ENCODE peak calls at places on chromosomes 1 and 21, in six cellular contexts. One of them, this sample, is unnamed. For H4K20me1, the result is how much of the 10 kb centered on the place peaks cover.

GRCh38 chr21:42461881-42462877 is 33.8 kb downstream of the RSPH1 start:
- DNase-seq in mammary epithelial cell: no peak
- DNase-seq in HCT116: no peak
- DNase-seq in fibroblast of lung: no peak
- DNase-seq in SK-N-SH: no peak
- DNase-seq in H1: no peak
- DNase-seq in this sample: no peak

GRCh38 chr1:52633291-52633754 is 355 bp downstream of the SHISAL2A start:
- DNase-seq in mammary epithelial cell: no peak
- DNase-seq in HCT116: no peak
- DNase-seq in fibroblast of lung: peak
- DNase-seq in SK-N-SH: no peak
- DNase-seq in H1: no peak
- DNase-seq in this sample: peak

GRCh38 chr1:31944205-31945089 is 6.3 kb upstream of the PTP4A2 start:
- DNase-seq in mammary epithelial cell: no peak
- DNase-seq in HCT116: peak
- DNase-seq in fibroblast of lung: peak
- DNase-seq in SK-N-SH: no peak
- DNase-seq in H1: peak
- DNase-seq in this sample: peak

GRCh38 chr1:19096036-19096833 is 113.8 kb downstream of the UBR4 start:
- DNase-seq in mammary epithelial cell: peak
- DNase-seq in HCT116: peak
- DNase-seq in fibroblast of lung: peak
- DNase-seq in SK-N-SH: peak
- DNase-seq in H1: no peak
- DNase-seq in this sample: no peak

GRCh38 chr1:52842643-52843310 is at the start of gene ZYG11A:
- DNase-seq in mammary epithelial cell: peak
- DNase-seq in HCT116: no peak
- DNase-seq in fibroblast of lung: peak
- DNase-seq in SK-N-SH: peak
- DNase-seq in H1: peak
- DNase-seq in this sample: peak

GRCh38 chr1:9892563-9893528 is 17.2 kb downstream of the CTNNBIP1 start:
- DNase-seq in mammary epithelial cell: peak
- DNase-seq in HCT116: peak
- DNase-seq in fibroblast of lung: peak
- DNase-seq in SK-N-SH: no peak
- DNase-seq in H1: no peak
- DNase-seq in this sample: peak

GRCh38 chr1:202086579-202087350 is 36.0 kb upstream of the GPR37L1 start:
- DNase-seq in mammary epithelial cell: no peak
- DNase-seq in HCT116: no peak
- DNase-seq in fibroblast of lung: no peak
- DNase-seq in SK-N-SH: no peak
- DNase-seq in H1: no peak
- DNase-seq in this sample: no peak

GRCh38 chr1:235883261-235883927 is 16.7 kb upstream of the LYST start:
- DNase-seq in mammary epithelial cell: peak
- DNase-seq in HCT116: no peak
- DNase-seq in fibroblast of lung: peak
- DNase-seq in SK-N-SH: peak
- DNase-seq in H1: no peak
- DNase-seq in this sample: peak

GRCh38 chr1:202164271-202165037 is 4.1 kb upstream of the PTPN7 start:
- DNase-seq in mammary epithelial cell: no peak
- DNase-seq in HCT116: no peak
- DNase-seq in fibroblast of lung: no peak
- DNase-seq in SK-N-SH: no peak
- DNase-seq in H1: no peak
- DNase-seq in this sample: peak

GRCh38 chr1:93817819-93818569 is 61.0 kb downstream of the DNTTIP2 start:
- DNase-seq in mammary epithelial cell: peak
- DNase-seq in HCT116: no peak
- DNase-seq in fibroblast of lung: no peak
- DNase-seq in SK-N-SH: no peak
- DNase-seq in H1: no peak
- DNase-seq in this sample: no peak

GRCh38 chr1:39086386-39087108 is 60.4 kb downstream of the NDUFS5 start:
- DNase-seq in mammary epithelial cell: no peak
- DNase-seq in HCT116: no peak
- DNase-seq in fibroblast of lung: peak
- DNase-seq in SK-N-SH: no peak
- DNase-seq in H1: no peak
- DNase-seq in this sample: peak

GRCh38 chr1:11648732-11649158 is 5.5 kb downstream of the FBXO2 start:
- DNase-seq in mammary epithelial cell: no peak
- DNase-seq in HCT116: no peak
- DNase-seq in fibroblast of lung: no peak
- DNase-seq in SK-N-SH: no peak
- DNase-seq in H1: no peak
- DNase-seq in this sample: peak

GRCh38 chr21:41024341-41025056 is 143.5 kb upstream of the BACE2 start:
- DNase-seq in mammary epithelial cell: peak
- DNase-seq in HCT116: no peak
- DNase-seq in fibroblast of lung: no peak
- DNase-seq in SK-N-SH: no peak
- DNase-seq in H1: no peak
- DNase-seq in this sample: no peak

GRCh38 chr1:60133848-60134247 is 60.3 kb upstream of the C1orf87 start:
- DNase-seq in mammary epithelial cell: no peak
- DNase-seq in HCT116: no peak
- DNase-seq in fibroblast of lung: peak
- DNase-seq in SK-N-SH: no peak
- DNase-seq in H1: no peak
- DNase-seq in this sample: no peak

GRCh38 chr1:23553896-23554480 is 5.3 kb downstream of the ID3 start:
- DNase-seq in mammary epithelial cell: no peak
- DNase-seq in HCT116: no peak
- DNase-seq in fibroblast of lung: no peak
- DNase-seq in SK-N-SH: no peak
- DNase-seq in H1: no peak
- DNase-seq in this sample: no peak

GRCh38 chr1:185973645-185974044 is 239.5 kb downstream of the HMCN1 start:
- DNase-seq in mammary epithelial cell: peak
- DNase-seq in HCT116: no peak
- DNase-seq in fibroblast of lung: peak
- DNase-seq in SK-N-SH: no peak
- DNase-seq in H1: no peak
- DNase-seq in this sample: no peak

GRCh38 chr1:208137144-208137682 is 107.0 kb downstream of the PLXNA2 start:
- DNase-seq in mammary epithelial cell: peak
- DNase-seq in HCT116: no peak
- DNase-seq in fibroblast of lung: peak
- DNase-seq in SK-N-SH: no peak
- DNase-seq in H1: no peak
- DNase-seq in this sample: no peak

GRCh38 chr21:25845729-25846256 is 111.0 kb downstream of the GABPA start:
- DNase-seq in mammary epithelial cell: peak
- DNase-seq in HCT116: no peak
- DNase-seq in fibroblast of lung: no peak
- DNase-seq in SK-N-SH: no peak
- DNase-seq in H1: no peak
- DNase-seq in this sample: no peak

GRCh38 chr1:20403423-20404145 is 82.4 kb downstream of the CAMK2N1 start:
- DNase-seq in mammary epithelial cell: no peak
- DNase-seq in HCT116: no peak
- DNase-seq in fibroblast of lung: no peak
- DNase-seq in SK-N-SH: no peak
- DNase-seq in H1: no peak
- DNase-seq in this sample: no peak

GRCh38 chr1:55206210-55206609 is 9.0 kb downstream of the USP24 start:
- DNase-seq in mammary epithelial cell: no peak
- DNase-seq in HCT116: no peak
- DNase-seq in fibroblast of lung: no peak
- DNase-seq in SK-N-SH: no peak
- DNase-seq in H1: no peak
- DNase-seq in this sample: no peak

GRCh38 chr1:55198044-55198443 is 17.1 kb downstream of the USP24 start:
- DNase-seq in mammary epithelial cell: no peak
- DNase-seq in HCT116: no peak
- DNase-seq in fibroblast of lung: no peak
- DNase-seq in SK-N-SH: no peak
- DNase-seq in H1: no peak
- DNase-seq in this sample: no peak

GRCh38 chr1:55204997-55205396 is 10.2 kb downstream of the USP24 start:
- DNase-seq in mammary epithelial cell: no peak
- DNase-seq in HCT116: no peak
- DNase-seq in fibroblast of lung: no peak
- DNase-seq in SK-N-SH: no peak
- DNase-seq in H1: no peak
- DNase-seq in this sample: no peak

GRCh38 chr1:55200667-55201066 is 14.5 kb downstream of the USP24 start:
- DNase-seq in mammary epithelial cell: no peak
- DNase-seq in HCT116: no peak
- DNase-seq in fibroblast of lung: no peak
- DNase-seq in SK-N-SH: no peak
- DNase-seq in H1: no peak
- DNase-seq in this sample: no peak

GRCh38 chr1:55203064-55203463 is 12.1 kb downstream of the USP24 start:
- DNase-seq in mammary epithelial cell: no peak
- DNase-seq in HCT116: no peak
- DNase-seq in fibroblast of lung: no peak
- DNase-seq in SK-N-SH: no peak
- DNase-seq in H1: no peak
- DNase-seq in this sample: no peak
- H4K20me1 ChIP-seq in mammary epithelial cell: under half
- H4K20me1 ChIP-seq in HCT116: under half
- H4K20me1 ChIP-seq in fibroblast of lung: under half
- H4K20me1 ChIP-seq in SK-N-SH: under half
- H4K20me1 ChIP-seq in H1: under half
- H4K20me1 ChIP-seq in this sample: under half

GRCh38 chr1:8679411-8679800 is 138.0 kb downstream of the RERE start:
- DNase-seq in mammary epithelial cell: no peak
- DNase-seq in HCT116: no peak
- DNase-seq in fibroblast of lung: peak
- DNase-seq in SK-N-SH: no peak
- DNase-seq in H1: no peak
- DNase-seq in this sample: no peak
- H4K20me1 ChIP-seq in mammary epithelial cell: under half
- H4K20me1 ChIP-seq in HCT116: under half
- H4K20me1 ChIP-seq in fibroblast of lung: under half
- H4K20me1 ChIP-seq in SK-N-SH: half or more
- H4K20me1 ChIP-seq in H1: under half
- H4K20me1 ChIP-seq in this sample: under half

GRCh38 chr1:154598871-154599635 is 8.9 kb downstream of the ADAR start:
- DNase-seq in mammary epithelial cell: no peak
- DNase-seq in HCT116: no peak
- DNase-seq in fibroblast of lung: peak
- DNase-seq in SK-N-SH: no peak
- DNase-seq in H1: no peak
- DNase-seq in this sample: no peak

GRCh38 chr1:154603317-154603716 is 4.7 kb downstream of the ADAR start:
- DNase-seq in mammary epithelial cell: no peak
- DNase-seq in HCT116: no peak
- DNase-seq in fibroblast of lung: no peak
- DNase-seq in SK-N-SH: no peak
- DNase-seq in H1: no peak
- DNase-seq in this sample: no peak

GRCh38 chr1:154594811-154595210 is 13.2 kb downstream of the ADAR start:
- DNase-seq in mammary epithelial cell: no peak
- DNase-seq in HCT116: no peak
- DNase-seq in fibroblast of lung: no peak
- DNase-seq in SK-N-SH: no peak
- DNase-seq in H1: no peak
- DNase-seq in this sample: no peak

GRCh38 chr1:154595621-154596020 is 12.4 kb downstream of the ADAR start:
- DNase-seq in mammary epithelial cell: peak
- DNase-seq in HCT116: no peak
- DNase-seq in fibroblast of lung: peak
- DNase-seq in SK-N-SH: no peak
- DNase-seq in H1: no peak
- DNase-seq in this sample: no peak

GRCh38 chr1:154599658-154600057 is 8.3 kb downstream of the ADAR start:
- DNase-seq in mammary epithelial cell: no peak
- DNase-seq in HCT116: no peak
- DNase-seq in fibroblast of lung: peak
- DNase-seq in SK-N-SH: no peak
- DNase-seq in H1: no peak
- DNase-seq in this sample: no peak
- H4K20me1 ChIP-seq in mammary epithelial cell: under half
- H4K20me1 ChIP-seq in HCT116: under half
- H4K20me1 ChIP-seq in fibroblast of lung: under half
- H4K20me1 ChIP-seq in SK-N-SH: half or more
- H4K20me1 ChIP-seq in H1: under half
- H4K20me1 ChIP-seq in this sample: half or more

GRCh38 chr21:33245289-33245918 is 15.7 kb downstream of the IFNAR2 start:
- DNase-seq in mammary epithelial cell: no peak
- DNase-seq in HCT116: no peak
- DNase-seq in fibroblast of lung: no peak
- DNase-seq in SK-N-SH: no peak
- DNase-seq in H1: no peak
- DNase-seq in this sample: no peak

GRCh38 chr21:33246506-33246905 is 16.8 kb downstream of the IFNAR2 start:
- DNase-seq in mammary epithelial cell: no peak
- DNase-seq in HCT116: no peak
- DNase-seq in fibroblast of lung: no peak
- DNase-seq in SK-N-SH: no peak
- DNase-seq in H1: no peak
- DNase-seq in this sample: no peak

GRCh38 chr21:33247596-33247995 is 17.9 kb downstream of the IFNAR2 start:
- DNase-seq in mammary epithelial cell: no peak
- DNase-seq in HCT116: no peak
- DNase-seq in fibroblast of lung: no peak
- DNase-seq in SK-N-SH: no peak
- DNase-seq in H1: no peak
- DNase-seq in this sample: no peak

GRCh38 chr21:33244781-33245105 is 15.0 kb downstream of the IFNAR2 start:
- DNase-seq in mammary epithelial cell: no peak
- DNase-seq in HCT116: no peak
- DNase-seq in fibroblast of lung: no peak
- DNase-seq in SK-N-SH: no peak
- DNase-seq in H1: no peak
- DNase-seq in this sample: no peak

DNA sequence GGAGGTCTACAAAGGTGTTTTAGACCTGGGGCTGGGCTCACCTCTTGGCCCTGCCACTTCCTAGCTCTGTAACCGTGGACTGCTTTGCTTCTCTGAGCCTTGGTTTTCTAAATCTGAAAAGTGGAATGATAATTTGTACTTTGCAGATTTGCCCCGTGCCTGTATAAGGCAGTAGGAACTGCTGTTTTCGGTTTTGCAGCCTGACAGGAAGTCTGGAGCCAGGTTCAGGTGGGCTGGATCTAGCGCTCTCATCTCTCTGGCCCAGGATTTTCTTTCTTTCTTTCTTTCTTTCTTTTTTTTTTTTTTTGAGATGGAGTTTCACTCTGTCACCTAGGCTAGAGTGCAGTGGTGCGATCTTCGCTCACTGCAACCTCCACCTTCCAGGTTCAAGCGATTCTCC is 17.2 kb downstream of the IFNAR2 start:
- DNase-seq in mammary epithelial cell: no peak
- DNase-seq in HCT116: no peak
- DNase-seq in fibroblast of lung: no peak
- DNase-seq in SK-N-SH: no peak
- DNase-seq in H1: no peak
- DNase-seq in this sample: no peak
- H4K20me1 ChIP-seq in mammary epithelial cell: under half
- H4K20me1 ChIP-seq in HCT116: under half
- H4K20me1 ChIP-seq in fibroblast of lung: under half
- H4K20me1 ChIP-seq in SK-N-SH: under half
- H4K20me1 ChIP-seq in H1: under half
- H4K20me1 ChIP-seq in this sample: under half

GRCh38 chr1:33330906-33331305 is 10.0 kb upstream of the A3GALT2 start:
- DNase-seq in mammary epithelial cell: no peak
- DNase-seq in HCT116: no peak
- DNase-seq in fibroblast of lung: no peak
- DNase-seq in SK-N-SH: no peak
- DNase-seq in H1: no peak
- DNase-seq in this sample: peak
- H4K20me1 ChIP-seq in mammary epithelial cell: under half
- H4K20me1 ChIP-seq in HCT116: under half
- H4K20me1 ChIP-seq in fibroblast of lung: under half
- H4K20me1 ChIP-seq in SK-N-SH: half or more
- H4K20me1 ChIP-seq in H1: under half
- H4K20me1 ChIP-seq in this sample: half or more